ENCODE peak calls at places on chromosomes 1 and 21, in seven cellular contexts. U, V, P, T, L, K and H are unnamed samples.
A peak's percentile ranks its signal among the peaks of the same experiment; 100 is the strongest.

GRCh38 chr1:47688631-47689296 is 250.9 kb downstream of the FOXD2 start:
- DNase-seq in U (no peak), V (no peak), P (no peak), T (peak; percentile 67), L (no peak), K (no peak), H (no peak)

GRCh38 chr1:95229042-95229441 is 5.0 kb upstream of the RWDD3 start:
- DNase-seq in U (no peak), V (no peak), P (no peak), T (no peak), L (no peak), K (no peak), H (no peak)

GRCh38 chr1:30652151-30652915 is 71.1 kb downstream of the MATN1 start:
- DNase-seq in U (no peak), V (no peak), P (no peak), T (peak; percentile 50), L (no peak), K (no peak), H (no peak)

GRCh38 chr21:42565886-42566523 is 52.4 kb downstream of the SLC37A1 start:
- DNase-seq in U (no peak), V (no peak), P (no peak), T (no peak), L (no peak), K (no peak), H (no peak)

GRCh38 chr1:8410791-8411190 is 92.9 kb downstream of the SLC45A1 start:
- DNase-seq in U (no peak), V (no peak), P (no peak), T (no peak), L (no peak), K (no peak), H (no peak)

GRCh38 chr1:102919659-102920058 is 188.7 kb downstream of the COL11A1 start:
- DNase-seq in U (no peak), V (no peak), P (no peak), T (no peak), L (no peak), K (no peak), H (no peak)

GRCh38 chr21:30882907-30883597 is 1.7 kb upstream of the KRTAP11-1 start:
- DNase-seq in U (no peak), V (no peak), P (no peak), T (no peak), L (no peak), K (no peak), H (no peak)

GRCh38 chr1:243587285-243587684 is 262.8 kb downstream of the AKT3 start:
- DNase-seq in U (no peak), V (no peak), P (no peak), T (no peak), L (no peak), K (no peak), H (no peak)

GRCh38 chr1:57832616-57833015 is 408.8 kb upstream of the DAB1 start:
- DNase-seq in U (no peak), V (no peak), P (no peak), T (no peak), L (no peak), K (peak; percentile 3), H (peak; percentile 81)

GRCh38 chr1:45200435-45200834 is 6.0 kb downstream of the ZSWIM5 start:
- DNase-seq in U (no peak), V (no peak), P (no peak), T (no peak), L (no peak), K (no peak), H (no peak)

GRCh38 chr1:1430114-1430982 is 5.1 kb upstream of the VWA1 start:
- DNase-seq in U (no peak), V (no peak), P (peak; percentile 53), T (peak; percentile 69), L (no peak), K (no peak), H (no peak)

GRCh38 chr1:228039006-228039481 is 32.2 kb downstream of the WNT3A start:
- DNase-seq in U (no peak), V (no peak), P (no peak), T (no peak), L (no peak), K (no peak), H (no peak)

GRCh38 chr1:208179303-208179702 is 64.9 kb downstream of the PLXNA2 start:
- DNase-seq in U (peak; percentile 46), V (no peak), P (no peak), T (peak; percentile 67), L (no peak), K (no peak), H (no peak)

GRCh38 chr1:10867914-10868598 is 71.6 kb upstream of the CASZ1 start:
- DNase-seq in U (no peak), V (no peak), P (no peak), T (peak; percentile 53), L (no peak), K (no peak), H (no peak)

GRCh38 chr1:91993256-91993655 is 36.5 kb upstream of the EPHX4 start:
- DNase-seq in U (no peak), V (no peak), P (no peak), T (no peak), L (no peak), K (no peak), H (no peak)

GRCh38 chr21:45551316-45551715 is 9.1 kb upstream of the SLC19A1 start:
- DNase-seq in U (no peak), V (peak; percentile 63), P (no peak), T (no peak), L (peak; percentile 35), K (no peak), H (no peak)

GRCh38 chr21:45551816-45552695 is 9.8 kb upstream of the SLC19A1 start:
- DNase-seq in U (no peak), V (no peak), P (no peak), T (peak; percentile 16), L (no peak), K (no peak), H (no peak)

GRCh38 chr21:45550552-45551210 is 8.4 kb upstream of the SLC19A1 start:
- DNase-seq in U (no peak), V (no peak), P (no peak), T (no peak), L (peak; percentile 84), K (no peak), H (no peak)

GRCh38 chr21:45554477-45555175 is 12.4 kb upstream of the SLC19A1 start:
- DNase-seq in U (peak; percentile 93), V (peak; percentile 33), P (peak; percentile 38), T (peak; percentile 95), L (peak; percentile 23), K (no peak), H (peak; percentile 47)

GRCh38 chr21:45552696-45553391 is 10.6 kb upstream of the SLC19A1 start:
- DNase-seq in U (no peak), V (no peak), P (no peak), T (peak; percentile 12), L (no peak), K (no peak), H (no peak)
- TF ChIP-seq YY1 in U (no peak), V (no peak), P (no peak), T (no peak), L (no peak), K (no peak), H (no peak)

DNA sequence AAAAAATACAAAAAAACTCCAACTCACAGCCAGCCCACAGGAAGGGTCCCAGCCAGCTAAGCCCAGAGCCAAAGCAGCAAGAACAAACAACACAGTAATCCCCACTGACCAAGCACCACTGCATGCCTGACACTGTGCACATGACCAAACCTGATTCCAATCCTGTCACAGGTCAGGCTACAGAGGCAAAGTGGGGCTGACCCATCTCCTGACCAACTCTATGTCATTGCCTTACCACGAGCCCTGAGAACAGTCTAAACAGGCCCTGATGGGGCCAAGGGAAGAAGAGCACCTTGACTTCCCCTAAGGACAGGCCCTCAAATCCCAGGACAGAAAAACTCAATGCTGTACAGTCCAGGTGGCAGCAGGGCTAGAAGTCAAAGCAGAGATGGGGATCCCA is 2.4 kb downstream of the LSS start:
- DNase-seq in U (no peak), V (no peak), P (no peak), T (no peak), L (no peak), K (no peak), H (no peak)
- H3K4me3 ChIP-seq in U (peak overlapping the region; percentile 87), V (no peak overlapping the region), P (peak overlapping the region; percentile 99), T (no peak overlapping the region), L (peak overlapping the region; percentile 81), K (no peak overlapping the region), H (peak overlapping the region; percentile 97)

GRCh38 chr1:106677181-106677580 is 379.3 kb upstream of the PRMT6 start:
- DNase-seq in U (no peak), V (no peak), P (no peak), T (no peak), L (no peak), K (no peak), H (no peak)

GRCh38 chr1:106675558-106675957 is 380.9 kb upstream of the PRMT6 start:
- DNase-seq in U (no peak), V (no peak), P (no peak), T (no peak), L (no peak), K (no peak), H (no peak)

GRCh38 chr1:106677721-106678120 is 378.8 kb upstream of the PRMT6 start:
- DNase-seq in U (no peak), V (no peak), P (no peak), T (no peak), L (no peak), K (no peak), H (no peak)

GRCh38 chr1:106678661-106679060 is 377.8 kb upstream of the PRMT6 start:
- DNase-seq in U (no peak), V (no peak), P (no peak), T (no peak), L (no peak), K (no peak), H (no peak)

DNA sequence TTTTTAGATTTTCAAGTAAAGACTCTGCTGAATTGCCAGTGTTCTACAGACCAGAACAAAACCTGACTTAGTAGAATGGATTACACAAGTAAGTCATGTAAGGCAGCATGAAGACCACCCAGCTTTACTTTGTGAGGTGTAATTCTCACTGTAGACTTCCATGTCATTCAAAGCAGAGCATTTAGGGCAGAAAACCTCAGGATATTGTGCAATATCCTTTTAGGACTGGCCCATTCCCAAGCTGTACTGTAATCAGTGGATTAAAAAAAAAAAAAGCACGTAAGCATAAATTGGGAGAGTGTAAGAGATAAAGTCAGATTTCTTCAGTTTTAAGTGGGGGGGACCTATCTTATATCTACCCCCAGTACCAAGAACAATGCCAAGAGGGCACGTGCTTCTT is 380.5 kb upstream of the PRMT6 start:
- DNase-seq in U (no peak), V (no peak), P (no peak), T (no peak), L (no peak), K (no peak), H (no peak)
- TF ChIP-seq YY1 in U (no peak), V (no peak), P (no peak), T (no peak), L (no peak), K (no peak), H (no peak)

DNA sequence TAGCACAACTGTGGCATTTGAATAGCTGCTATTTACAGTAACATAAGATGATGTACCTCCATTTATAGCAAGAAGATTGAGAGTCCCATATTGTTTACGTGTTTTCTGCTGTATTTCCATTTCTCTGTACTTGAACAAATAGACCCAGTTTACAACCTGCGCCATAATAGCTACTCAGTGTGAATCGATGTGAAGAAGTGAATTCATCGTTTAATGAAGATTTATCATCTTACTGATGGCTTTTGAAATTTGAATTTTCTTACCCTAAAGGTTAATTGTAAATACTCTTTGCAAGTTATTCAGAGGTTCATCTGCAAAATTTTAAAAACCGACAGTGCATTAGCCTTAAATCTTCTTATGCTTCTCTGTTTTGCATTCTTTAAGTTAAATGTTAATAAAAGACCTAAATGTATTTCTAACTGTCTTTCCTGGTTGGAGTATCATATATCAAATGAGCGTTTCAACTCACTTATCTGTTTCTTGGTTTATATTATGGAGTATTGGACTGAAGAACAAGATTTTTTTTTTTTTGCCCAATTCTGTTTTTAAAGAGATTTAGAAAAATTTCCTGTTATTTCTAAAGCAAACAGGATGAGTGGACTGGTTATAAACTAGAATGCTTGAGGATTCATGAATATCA is 2.2 kb downstream of the MACO1 start:
- DNase-seq in U (no peak), V (no peak), P (no peak), T (no peak), L (no peak), K (no peak), H (no peak)
- H3K4me3 ChIP-seq in U (peak overlapping the region; percentile 78), V (no peak overlapping the region), P (peak overlapping the region; percentile 90), T (peak overlapping the region; percentile 93), L (peak overlapping the region; percentile 79), K (no peak overlapping the region), H (no peak overlapping the region)